ENCODE peak calls at places on chromosomes 1 and 21, in seven cellular contexts. C is PC-9; H is A549; G is Panc1; M is cardiac fibroblast; P is CD8-positive, alpha-beta T cell; Q is stomach. A is an unnamed sample.

GRCh38 chr1:212782422-212783154 is 9.0 kb downstream of the NSL1 start:
- DNase-seq in H (peak), C (peak), P (no peak), G (no peak), Q (no peak), M (peak), A (no peak)

GRCh38 chr1:230123280-230124186 is 56.5 kb downstream of the GALNT2 start:
- DNase-seq in M (peak), Q (no peak), G (no peak), P (no peak), C (no peak), H (no peak), A (no peak)

GRCh38 chr1:151907363-151908139 is 1.8 kb downstream of the THEM4 start:
- DNase-seq in P (no peak), C (no peak), Q (no peak), G (no peak), M (no peak), H (peak), A (no peak)

GRCh38 chr1:41726899-41727748 is 191.6 kb downstream of the HIVEP3 start:
- DNase-seq in P (no peak), C (no peak), H (no peak), Q (peak), M (no peak), G (no peak), A (peak)

GRCh38 chr1:109838838-109839240 is 71.8 kb upstream of the CSF1 start:
- DNase-seq in G (no peak), H (peak), C (peak), M (peak), P (no peak), Q (no peak), A (no peak)

GRCh38 chr1:91697322-91698260 is 188.4 kb downstream of the TGFBR3 start:
- DNase-seq in Q (no peak), G (no peak), P (peak), H (no peak), M (peak), C (no peak), A (no peak)

GRCh38 chr21:44281801-44282200 is 3.9 kb upstream of the AIRE start:
- DNase-seq in C (no peak), Q (no peak), H (no peak), G (no peak), M (no peak), P (no peak), A (no peak)

GRCh38 chr1:209168204-209168603 is 415.3 kb upstream of the CAMK1G start:
- DNase-seq in C (no peak), P (no peak), G (no peak), M (no peak), H (no peak), Q (no peak), A (no peak)

GRCh38 chr1:188689542-188689941 is 1788.1 kb downstream of the BRINP3 start:
- DNase-seq in P (no peak), M (no peak), C (no peak), G (no peak), Q (no peak), H (peak), A (no peak)

GRCh38 chr1:172897738-172898137 is 153.0 kb downstream of the TNFSF18 start:
- DNase-seq in M (peak), H (no peak), G (no peak), Q (no peak), P (no peak), C (peak), A (no peak)

GRCh38 chr1:204240233-204240632 is 26.4 kb upstream of the GOLT1A start:
- DNase-seq in M (no peak), H (no peak), C (no peak), P (no peak), Q (no peak), G (no peak), A (no peak)

GRCh38 chr1:30748699-30749401 is 8.7 kb downstream of the LAPTM5 start:
- DNase-seq in P (no peak), C (no peak), G (no peak), M (no peak), Q (no peak), H (no peak), A (no peak)

GRCh38 chr1:17825273-17826164 is 70.4 kb downstream of the ACTL8 start:
- DNase-seq in M (peak), C (no peak), P (no peak), H (no peak), Q (peak), G (no peak), A (no peak)

GRCh38 chr1:229318056-229318455 is 24.8 kb downstream of the CCSAP start:
- DNase-seq in P (no peak), M (peak), C (no peak), Q (no peak), H (no peak), G (no peak), A (no peak)

GRCh38 chr1:116336250-116336649 is 36.8 kb upstream of the ATP1A1 start:
- DNase-seq in M (no peak), H (no peak), Q (no peak), G (no peak), P (no peak), C (no peak), A (no peak)

GRCh38 chr1:180962178-180962577 is 49.5 kb downstream of the KIAA1614 start:
- DNase-seq in C (no peak), H (no peak), M (no peak), P (no peak), G (no peak), Q (no peak), A (no peak)

GRCh38 chr1:159851386-159851785 is 11.1 kb downstream of the VSIG8 start:
- DNase-seq in Q (no peak), C (no peak), P (no peak), G (no peak), H (no peak), M (peak), A (no peak)
- TF ChIP-seq CTCF in Q (no peak), C (peak), P (no peak), G (no peak), H (no peak), M (peak), A (no peak)

GRCh38 chr21:33403786-33404571 is 766 bp downstream of the IFNGR2 start:
- DNase-seq in G (no peak), C (no peak), Q (peak), M (peak), P (no peak), H (no peak), A (peak)
- TF ChIP-seq CTCF in G (no peak), C (no peak), Q (no peak), M (peak), P (no peak), H (no peak), A (no peak)

GRCh38 chr1:53473463-53473862 is 14.3 kb downstream of the DMRTB1 start:
- DNase-seq in Q (no peak), H (no peak), G (no peak), M (peak), P (no peak), C (peak), A (no peak)
- TF ChIP-seq CTCF in Q (no peak), H (no peak), G (peak), M (peak), P (peak), C (peak), A (no peak)

GRCh38 chr1:36101546-36101945 is 12.9 kb downstream of the ADPRS start:
- DNase-seq in P (no peak), G (no peak), H (no peak), M (no peak), C (no peak), Q (no peak), A (peak)
- TF ChIP-seq CTCF in P (no peak), G (no peak), H (no peak), M (no peak), C (no peak), Q (no peak), A (no peak)

GRCh38 chr1:94541175-94542087 is at the start of gene F3:
- DNase-seq in M (peak), G (no peak), H (peak), C (peak), P (peak), Q (peak), A (peak)
- TF ChIP-seq CTCF in M (no peak), G (no peak), H (no peak), C (no peak), P (no peak), Q (no peak), A (no peak)

DNA sequence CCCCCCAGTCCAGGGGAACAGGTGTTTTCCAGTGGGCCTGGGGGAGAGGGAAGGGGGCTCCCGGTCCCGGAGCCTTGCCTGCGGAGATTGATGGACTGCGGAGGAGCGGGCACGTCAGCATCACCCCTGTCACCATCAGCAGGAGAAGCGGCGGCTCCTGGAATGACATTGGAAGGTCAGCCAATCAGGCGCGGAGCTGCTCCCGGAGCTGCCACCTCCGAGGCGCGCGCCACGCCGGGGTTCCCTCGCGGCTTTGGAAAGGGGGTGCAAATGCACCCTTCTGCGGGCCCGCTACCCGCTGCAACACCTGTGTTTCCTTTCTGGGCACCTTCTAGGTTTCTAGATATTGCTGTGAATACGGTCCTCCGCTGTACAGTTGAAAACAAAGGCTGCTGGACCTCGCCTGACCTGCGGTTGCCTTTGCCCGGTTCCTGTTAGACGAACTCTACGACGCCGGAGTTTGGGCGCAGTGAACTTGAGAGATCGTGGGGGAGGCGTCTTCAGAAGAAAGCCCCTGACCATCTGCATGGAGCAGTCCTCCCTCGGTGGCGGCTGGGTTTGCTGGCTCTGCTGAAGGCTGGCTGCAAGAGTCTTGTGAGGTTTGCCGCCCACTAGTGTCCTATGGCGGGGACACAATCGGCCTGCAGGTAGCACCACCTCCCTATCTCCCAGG is 5.3 kb downstream of the DSCAM start:
- DNase-seq in G (no peak), Q (peak), P (no peak), H (peak), C (no peak), M (no peak), A (peak)
- TF ChIP-seq CTCF in G (peak), Q (peak), P (no peak), H (no peak), C (no peak), M (no peak), A (no peak)